ENCODE peak calls at places on chromosome 1, in eight cellular contexts. One of them, this sample, is unnamed.

GRCh38 chr1:208158640-208159541 is 85.3 kb downstream of the PLXNA2 start:
- DNase-seq in dorsolateral prefrontal cortex: no peak
- DNase-seq in small intestine: peak
- DNase-seq in lung: no peak
- DNase-seq in ovary: no peak
- DNase-seq in colonic mucosa: peak
- DNase-seq in left ventricle myocardium inferior: no peak
- DNase-seq in H9: peak
- DNase-seq in this sample: peak

GRCh38 chr1:2778220-2778592 is 23.3 kb downstream of the TTC34 start:
- DNase-seq in small intestine: no peak
- DNase-seq in lung: no peak
- DNase-seq in dorsolateral prefrontal cortex: no peak
- DNase-seq in colonic mucosa: no peak
- DNase-seq in ovary: no peak
- DNase-seq in H9: peak
- DNase-seq in left ventricle myocardium inferior: no peak
- DNase-seq in this sample: no peak

GRCh38 chr1:85179517-85179916 is 21.3 kb downstream of the SYDE2 start:
- DNase-seq in small intestine: no peak
- DNase-seq in colonic mucosa: no peak
- DNase-seq in dorsolateral prefrontal cortex: no peak
- DNase-seq in lung: no peak
- DNase-seq in H9: no peak
- DNase-seq in ovary: no peak
- DNase-seq in left ventricle myocardium inferior: no peak
- DNase-seq in this sample: no peak

GRCh38 chr1:41641483-41641829 is 157.0 kb upstream of the EDN2 start:
- DNase-seq in small intestine: no peak
- DNase-seq in lung: no peak
- DNase-seq in ovary: no peak
- DNase-seq in dorsolateral prefrontal cortex: no peak
- DNase-seq in H9: no peak
- DNase-seq in left ventricle myocardium inferior: no peak
- DNase-seq in colonic mucosa: no peak
- DNase-seq in this sample: no peak

GRCh38 chr1:191240925-191241324 is 763.3 kb upstream of the BRINP3 start:
- DNase-seq in small intestine: no peak
- DNase-seq in lung: no peak
- DNase-seq in ovary: no peak
- DNase-seq in left ventricle myocardium inferior: no peak
- DNase-seq in dorsolateral prefrontal cortex: no peak
- DNase-seq in colonic mucosa: no peak
- DNase-seq in H9: no peak
- DNase-seq in this sample: no peak

GRCh38 chr1:20699558-20699957 is 18.2 kb downstream of the KIF17 start:
- DNase-seq in left ventricle myocardium inferior: no peak
- DNase-seq in small intestine: no peak
- DNase-seq in H9: no peak
- DNase-seq in colonic mucosa: no peak
- DNase-seq in ovary: no peak
- DNase-seq in dorsolateral prefrontal cortex: no peak
- DNase-seq in lung: no peak
- DNase-seq in this sample: peak

GRCh38 chr1:84505167-84506001 is 802 bp upstream of the SPATA1 start:
- DNase-seq in small intestine: peak
- DNase-seq in colonic mucosa: no peak
- DNase-seq in ovary: no peak
- DNase-seq in lung: peak
- DNase-seq in dorsolateral prefrontal cortex: peak
- DNase-seq in left ventricle myocardium inferior: peak
- DNase-seq in H9: no peak
- DNase-seq in this sample: peak

GRCh38 chr1:84853743-84854721 is 39.0 kb downstream of the LPAR3 start:
- DNase-seq in H9: no peak
- DNase-seq in lung: no peak
- DNase-seq in small intestine: peak
- DNase-seq in colonic mucosa: peak
- DNase-seq in dorsolateral prefrontal cortex: no peak
- DNase-seq in left ventricle myocardium inferior: no peak
- DNase-seq in ovary: no peak
- DNase-seq in this sample: no peak

GRCh38 chr1:76068953-76069561 is 5.5 kb upstream of the ST6GALNAC3 start:
- DNase-seq in left ventricle myocardium inferior: no peak
- DNase-seq in H9: no peak
- DNase-seq in small intestine: no peak
- DNase-seq in ovary: no peak
- DNase-seq in colonic mucosa: no peak
- DNase-seq in dorsolateral prefrontal cortex: no peak
- DNase-seq in lung: no peak
- DNase-seq in this sample: no peak

GRCh38 chr1:160354388-160354985 is 11.3 kb downstream of the NCSTN start:
- DNase-seq in small intestine: no peak
- DNase-seq in left ventricle myocardium inferior: no peak
- DNase-seq in H9: no peak
- DNase-seq in colonic mucosa: no peak
- DNase-seq in lung: no peak
- DNase-seq in dorsolateral prefrontal cortex: no peak
- DNase-seq in ovary: no peak
- DNase-seq in this sample: peak

GRCh38 chr1:23801876-23802275 is 1.3 kb upstream of the GALE start:
- DNase-seq in small intestine: no peak
- DNase-seq in ovary: no peak
- DNase-seq in H9: no peak
- DNase-seq in dorsolateral prefrontal cortex: no peak
- DNase-seq in colonic mucosa: no peak
- DNase-seq in lung: no peak
- DNase-seq in left ventricle myocardium inferior: no peak
- DNase-seq in this sample: no peak
- H3K27ac ChIP-seq in small intestine: no peak
- H3K27ac ChIP-seq in ovary: no peak
- H3K27ac ChIP-seq in H9: no peak
- H3K27ac ChIP-seq in dorsolateral prefrontal cortex: peak
- H3K27ac ChIP-seq in colonic mucosa: no peak
- H3K27ac ChIP-seq in lung: no peak
- H3K27ac ChIP-seq in left ventricle myocardium inferior: peak
- H3K27ac ChIP-seq in this sample: no peak

GRCh38 chr1:38940339-38941047 is 1.1 kb downstream of the RHBDL2 start:
- DNase-seq in H9: no peak
- DNase-seq in dorsolateral prefrontal cortex: no peak
- DNase-seq in small intestine: no peak
- DNase-seq in left ventricle myocardium inferior: no peak
- DNase-seq in colonic mucosa: peak
- DNase-seq in ovary: no peak
- DNase-seq in lung: no peak
- DNase-seq in this sample: no peak

GRCh38 chr1:38942664-38943428 is 1.2 kb upstream of the RHBDL2 start:
- DNase-seq in H9: no peak
- DNase-seq in dorsolateral prefrontal cortex: no peak
- DNase-seq in small intestine: no peak
- DNase-seq in lung: no peak
- DNase-seq in ovary: no peak
- DNase-seq in colonic mucosa: no peak
- DNase-seq in left ventricle myocardium inferior: no peak
- DNase-seq in this sample: no peak

GRCh38 chr1:38941093-38941492 is 537 bp downstream of the RHBDL2 start:
- DNase-seq in lung: no peak
- DNase-seq in small intestine: no peak
- DNase-seq in H9: no peak
- DNase-seq in dorsolateral prefrontal cortex: no peak
- DNase-seq in colonic mucosa: peak
- DNase-seq in ovary: no peak
- DNase-seq in left ventricle myocardium inferior: no peak
- DNase-seq in this sample: no peak

GRCh38 chr1:38941527-38942019 is at the start of gene RHBDL2:
- DNase-seq in small intestine: no peak
- DNase-seq in left ventricle myocardium inferior: peak
- DNase-seq in lung: peak
- DNase-seq in dorsolateral prefrontal cortex: peak
- DNase-seq in H9: peak
- DNase-seq in colonic mucosa: peak
- DNase-seq in ovary: peak
- DNase-seq in this sample: no peak

GRCh38 chr1:38944547-38944946 is 2.9 kb upstream of the RHBDL2 start:
- DNase-seq in colonic mucosa: no peak
- DNase-seq in lung: no peak
- DNase-seq in left ventricle myocardium inferior: no peak
- DNase-seq in dorsolateral prefrontal cortex: no peak
- DNase-seq in small intestine: no peak
- DNase-seq in ovary: no peak
- DNase-seq in H9: no peak
- DNase-seq in this sample: no peak
- H3K27ac ChIP-seq in colonic mucosa: no peak
- H3K27ac ChIP-seq in lung: no peak
- H3K27ac ChIP-seq in left ventricle myocardium inferior: no peak
- H3K27ac ChIP-seq in dorsolateral prefrontal cortex: no peak
- H3K27ac ChIP-seq in small intestine: no peak
- H3K27ac ChIP-seq in ovary: no peak
- H3K27ac ChIP-seq in H9: no peak
- H3K27ac ChIP-seq in this sample: no peak

DNA sequence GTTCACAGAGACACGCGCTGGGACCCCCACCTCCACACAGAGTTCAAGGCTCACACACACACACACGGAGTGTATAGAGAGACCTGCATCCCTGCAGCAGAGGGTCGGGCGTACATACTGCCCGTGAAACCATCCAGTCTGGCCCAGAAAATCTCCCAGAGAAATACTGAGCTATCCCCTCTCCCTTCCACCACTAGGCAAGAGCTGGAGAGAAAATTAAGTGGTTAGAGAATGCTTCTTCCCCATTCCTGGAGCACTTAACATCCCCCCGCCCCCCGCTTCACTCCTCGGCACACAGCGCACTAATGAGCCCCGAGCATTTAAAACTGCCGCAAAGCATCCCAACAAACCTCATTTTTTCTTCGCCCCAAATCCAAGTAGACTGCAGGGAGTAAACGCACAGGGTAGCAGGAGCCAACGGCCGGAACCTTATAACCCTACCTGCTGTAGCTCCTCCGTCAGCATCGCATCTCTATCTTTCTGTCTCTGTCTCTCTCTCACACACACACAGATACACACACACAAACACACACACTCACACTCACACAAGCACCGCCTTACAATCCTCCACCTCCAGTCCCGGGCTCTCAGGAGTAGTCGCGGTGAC is 422 bp downstream of the DUSP10 start:
- DNase-seq in left ventricle myocardium inferior: no peak
- DNase-seq in small intestine: no peak
- DNase-seq in colonic mucosa: peak
- DNase-seq in dorsolateral prefrontal cortex: no peak
- DNase-seq in H9: no peak
- DNase-seq in lung: peak
- DNase-seq in ovary: peak
- DNase-seq in this sample: peak
- H3K27ac ChIP-seq in left ventricle myocardium inferior: peak
- H3K27ac ChIP-seq in small intestine: peak
- H3K27ac ChIP-seq in colonic mucosa: peak
- H3K27ac ChIP-seq in dorsolateral prefrontal cortex: peak
- H3K27ac ChIP-seq in H9: no peak
- H3K27ac ChIP-seq in lung: peak
- H3K27ac ChIP-seq in ovary: no peak
- H3K27ac ChIP-seq in this sample: peak

DNA sequence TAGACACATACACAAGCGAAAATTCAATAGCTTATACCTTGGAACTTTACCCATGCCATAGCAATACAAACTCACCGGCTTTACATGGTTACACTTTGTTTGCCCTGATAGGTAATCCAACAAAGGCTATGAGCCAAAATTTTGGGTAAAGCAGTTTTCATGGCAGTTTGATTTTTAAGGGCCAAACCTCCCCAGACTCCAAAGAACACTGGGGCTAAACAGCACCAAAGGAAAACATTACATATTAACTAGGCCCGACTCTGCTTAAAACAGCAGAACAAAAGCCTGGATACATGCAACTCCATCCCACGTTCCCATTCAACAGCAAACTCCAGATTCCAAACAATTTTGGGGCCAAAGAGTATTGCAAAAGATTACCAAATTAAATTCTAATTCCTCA is 4.4 kb upstream of the TMEM125 start:
- DNase-seq in dorsolateral prefrontal cortex: no peak
- DNase-seq in left ventricle myocardium inferior: no peak
- DNase-seq in H9: no peak
- DNase-seq in ovary: no peak
- DNase-seq in lung: no peak
- DNase-seq in small intestine: no peak
- DNase-seq in colonic mucosa: no peak
- DNase-seq in this sample: no peak
- H3K27ac ChIP-seq in dorsolateral prefrontal cortex: no peak
- H3K27ac ChIP-seq in left ventricle myocardium inferior: no peak
- H3K27ac ChIP-seq in H9: no peak
- H3K27ac ChIP-seq in ovary: no peak
- H3K27ac ChIP-seq in lung: no peak
- H3K27ac ChIP-seq in small intestine: no peak
- H3K27ac ChIP-seq in colonic mucosa: no peak
- H3K27ac ChIP-seq in this sample: no peak

DNA sequence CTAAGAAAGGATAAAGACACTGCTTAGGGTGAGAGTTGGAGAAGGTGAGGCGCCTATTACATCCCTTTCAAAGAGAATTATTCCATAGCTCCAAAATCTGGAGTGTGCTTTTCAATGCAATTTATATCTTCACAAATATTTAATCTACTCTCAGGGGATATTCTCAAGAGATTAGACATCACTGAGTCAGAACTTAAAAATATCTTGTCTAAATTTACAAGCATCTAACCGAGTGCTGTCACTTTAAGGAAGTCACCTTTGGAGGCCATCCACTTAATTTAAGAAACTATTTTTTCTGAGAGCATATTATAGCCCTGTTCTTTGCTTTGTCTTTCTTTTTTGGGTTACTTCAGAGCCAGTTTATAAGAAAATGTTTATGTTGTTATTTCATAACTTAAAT is 134.6 kb downstream of the TNFSF18 start:
- DNase-seq in H9: no peak
- DNase-seq in ovary: no peak
- DNase-seq in dorsolateral prefrontal cortex: no peak
- DNase-seq in left ventricle myocardium inferior: no peak
- DNase-seq in colonic mucosa: no peak
- DNase-seq in lung: no peak
- DNase-seq in small intestine: no peak
- DNase-seq in this sample: no peak
- H3K27ac ChIP-seq in H9: no peak
- H3K27ac ChIP-seq in ovary: no peak
- H3K27ac ChIP-seq in dorsolateral prefrontal cortex: no peak
- H3K27ac ChIP-seq in left ventricle myocardium inferior: no peak
- H3K27ac ChIP-seq in colonic mucosa: no peak
- H3K27ac ChIP-seq in lung: no peak
- H3K27ac ChIP-seq in small intestine: no peak
- H3K27ac ChIP-seq in this sample: no peak